ENCODE peak calls at places on chromosomes 12 and 14, in seven cellular contexts. N is cardiac fibroblast, U is uterus, D is K562, K is HFFc6, J is upper lobe of right lung, V is kidney epithelial cell. B is an unnamed sample.

GRCh38 chr14:38992067-38992835 is 110.8 kb downstream of the SEC23A start:
- DNase-seq in N (peak), U (peak), D (no peak), K (no peak), J (no peak), V (no peak), B (no peak)

GRCh38 chr12:38508246-38508645 is 191.7 kb downstream of the ALG10B start:
- DNase-seq in N (no peak), U (no peak), D (no peak), K (no peak), J (peak), V (no peak), B (no peak)

GRCh38 chr14:47665337-47666134 is 9.9 kb downstream of the MDGA2 start:
- DNase-seq in N (no peak), U (no peak), D (no peak), K (no peak), J (no peak), V (no peak), B (no peak)

GRCh38 chr14:21921453-21921852 is 247.8 kb upstream of the OR4E1 start:
- DNase-seq in N (no peak), U (no peak), D (no peak), K (no peak), J (no peak), V (no peak), B (no peak)

GRCh38 chr12:118060301-118061010 is 523 bp downstream of the WSB2 start:
- DNase-seq in N (peak), U (peak), D (no peak), K (no peak), J (peak), V (no peak), B (no peak)

GRCh38 chr12:16327963-16328362 is 19.5 kb upstream of the MGST1 start:
- DNase-seq in N (no peak), U (no peak), D (no peak), K (no peak), J (no peak), V (no peak), B (no peak)

GRCh38 chr12:94498073-94498472 is 38.4 kb upstream of the CEP83 start:
- DNase-seq in N (no peak), U (no peak), D (no peak), K (no peak), J (no peak), V (no peak), B (no peak)

GRCh38 chr14:41605550-41606248 is 977 bp upstream of the LRFN5 start:
- DNase-seq in N (peak), U (peak), D (no peak), K (no peak), J (no peak), V (no peak), B (no peak)

GRCh38 chr14:106174206-106174605 is 647.8 kb downstream of the TMEM121 start:
- DNase-seq in N (no peak), U (no peak), D (no peak), K (no peak), J (no peak), V (no peak), B (no peak)

GRCh38 chr12:26298785-26299621 is 103.6 kb downstream of the SSPN start:
- DNase-seq in N (peak), U (peak), D (peak), K (peak), J (no peak), V (peak), B (peak)

GRCh38 chr12:96487214-96487613 is 2.2 kb upstream of the CFAP54 start:
- DNase-seq in N (peak), U (no peak), D (no peak), K (peak), J (no peak), V (no peak), B (no peak)

GRCh38 chr14:106843951-106844483 is 1317.6 kb downstream of the TMEM121 start:
- DNase-seq in N (peak), U (no peak), D (no peak), K (no peak), J (peak), V (no peak), B (peak)

GRCh38 chr12:51262758-51263177 is 7.4 kb downstream of the SMAGP start:
- DNase-seq in N (peak), U (peak), D (no peak), K (peak), J (peak), V (no peak), B (no peak)

GRCh38 chr14:99560946-99561683 is 42.9 kb downstream of the CCDC85C start:
- DNase-seq in N (no peak), U (no peak), D (no peak), K (no peak), J (no peak), V (no peak), B (no peak)

GRCh38 chr12:124753230-124753595 is 110.5 kb downstream of the SCARB1 start:
- DNase-seq in N (no peak), U (no peak), D (no peak), K (no peak), J (no peak), V (no peak), B (no peak)

GRCh38 chr14:81625343-81625742 is 91.7 kb upstream of the SEL1L start:
- DNase-seq in N (peak), U (no peak), D (no peak), K (peak), J (no peak), V (peak), B (peak)

GRCh38 chr14:85535916-85536834 is 6.2 kb downstream of the FLRT2 start:
- DNase-seq in N (peak), U (peak), D (no peak), K (peak), J (no peak), V (no peak), B (no peak)

GRCh38 chr12:113700943-113701342 is 229.3 kb upstream of the LHX5 start:
- DNase-seq in N (peak), U (no peak), D (no peak), K (peak), J (no peak), V (peak), B (no peak)

GRCh38 chr14:73188501-73188903 is 48.8 kb upstream of the PAPLN start:
- DNase-seq in N (peak), U (no peak), D (no peak), K (peak), J (no peak), V (no peak), B (no peak)

GRCh38 chr12:24948452-24948815 is 467 bp downstream of the BCAT1 start:
- DNase-seq in N (peak), U (no peak), D (peak), K (no peak), J (no peak), V (no peak), B (peak)

GRCh38 chr12:132219323-132219722 is 75.1 kb downstream of the NOC4L start:
- DNase-seq in N (no peak), U (no peak), D (no peak), K (no peak), J (peak), V (no peak), B (no peak)

GRCh38 chr12:103791350-103791920 is 49.6 kb downstream of the NT5DC3 start:
- DNase-seq in N (no peak), U (no peak), D (no peak), K (no peak), J (no peak), V (no peak), B (no peak)

GRCh38 chr12:111434680-111435338 is 29.1 kb downstream of the SH2B3 start:
- DNase-seq in N (peak), U (peak), D (no peak), K (peak), J (no peak), V (no peak), B (peak)

GRCh38 chr14:54312166-54312801 is 84.5 kb upstream of the CDKN3 start:
- DNase-seq in N (peak), U (no peak), D (no peak), K (peak), J (no peak), V (peak), B (no peak)

GRCh38 chr14:24784981-24785380 is 151.0 kb upstream of the GZMB start:
- DNase-seq in N (no peak), U (no peak), D (no peak), K (no peak), J (no peak), V (no peak), B (no peak)

GRCh38 chr14:55107766-55108554 is 21.1 kb upstream of the LGALS3 start:
- DNase-seq in N (peak), U (peak), D (peak), K (peak), J (peak), V (peak), B (peak)

GRCh38 chr12:93572712-93573551 is 457 bp downstream of the SOCS2 start:
- DNase-seq in N (peak), U (no peak), D (no peak), K (no peak), J (peak), V (no peak), B (peak)

GRCh38 chr12:132139912-132140311 is 4.2 kb downstream of the DDX51 start:
- DNase-seq in N (no peak), U (peak), D (no peak), K (no peak), J (peak), V (no peak), B (no peak)

GRCh38 chr12:47867496-47867941 is 37.3 kb downstream of the VDR start:
- DNase-seq in N (peak), U (no peak), D (peak), K (peak), J (no peak), V (peak), B (no peak)

GRCh38 chr12:97275261-97276197 is 187.1 kb upstream of the RMST start:
- DNase-seq in N (no peak), U (no peak), D (no peak), K (no peak), J (no peak), V (no peak), B (no peak)

GRCh38 chr14:53441789-53442188 is 288.7 kb upstream of the DDHD1 start:
- DNase-seq in N (no peak), U (no peak), D (no peak), K (no peak), J (no peak), V (no peak), B (no peak)

GRCh38 chr12:84056-84455 is 17.5 kb downstream of the IQSEC3 start:
- DNase-seq in N (no peak), U (no peak), D (no peak), K (no peak), J (no peak), V (no peak), B (no peak)

GRCh38 chr14:37144729-37145363 is 27.6 kb downstream of the SLC25A21 start:
- DNase-seq in N (no peak), U (no peak), D (no peak), K (no peak), J (no peak), V (no peak), B (no peak)

GRCh38 chr14:68786491-68787234 is 6.2 kb downstream of the ZFP36L1 start:
- DNase-seq in N (peak), U (peak), D (no peak), K (peak), J (no peak), V (no peak), B (no peak)

GRCh38 chr12:48296586-48297396 is 53.9 kb downstream of the ZNF641 start:
- DNase-seq in N (peak), U (peak), D (peak), K (peak), J (peak), V (peak), B (peak)

GRCh38 chr12:774051-774614 is 21.8 kb downstream of the WNK1 start:
- DNase-seq in N (no peak), U (no peak), D (no peak), K (no peak), J (no peak), V (no peak), B (no peak)

GRCh38 chr12:75764091-75764490 is 252.7 kb upstream of the KRR1 start:
- DNase-seq in N (no peak), U (no peak), D (no peak), K (no peak), J (no peak), V (no peak), B (no peak)

GRCh38 chr12:75767957-75768356 is 256.5 kb upstream of the KRR1 start:
- DNase-seq in N (no peak), U (no peak), D (no peak), K (no peak), J (no peak), V (no peak), B (no peak)

GRCh38 chr12:75760481-75761324 is 249.3 kb upstream of the KRR1 start:
- DNase-seq in N (no peak), U (no peak), D (no peak), K (no peak), J (no peak), V (no peak), B (no peak)

GRCh38 chr12:75766263-75767160 is 255.1 kb upstream of the KRR1 start:
- DNase-seq in N (peak), U (no peak), D (no peak), K (peak), J (no peak), V (peak), B (no peak)

DNA sequence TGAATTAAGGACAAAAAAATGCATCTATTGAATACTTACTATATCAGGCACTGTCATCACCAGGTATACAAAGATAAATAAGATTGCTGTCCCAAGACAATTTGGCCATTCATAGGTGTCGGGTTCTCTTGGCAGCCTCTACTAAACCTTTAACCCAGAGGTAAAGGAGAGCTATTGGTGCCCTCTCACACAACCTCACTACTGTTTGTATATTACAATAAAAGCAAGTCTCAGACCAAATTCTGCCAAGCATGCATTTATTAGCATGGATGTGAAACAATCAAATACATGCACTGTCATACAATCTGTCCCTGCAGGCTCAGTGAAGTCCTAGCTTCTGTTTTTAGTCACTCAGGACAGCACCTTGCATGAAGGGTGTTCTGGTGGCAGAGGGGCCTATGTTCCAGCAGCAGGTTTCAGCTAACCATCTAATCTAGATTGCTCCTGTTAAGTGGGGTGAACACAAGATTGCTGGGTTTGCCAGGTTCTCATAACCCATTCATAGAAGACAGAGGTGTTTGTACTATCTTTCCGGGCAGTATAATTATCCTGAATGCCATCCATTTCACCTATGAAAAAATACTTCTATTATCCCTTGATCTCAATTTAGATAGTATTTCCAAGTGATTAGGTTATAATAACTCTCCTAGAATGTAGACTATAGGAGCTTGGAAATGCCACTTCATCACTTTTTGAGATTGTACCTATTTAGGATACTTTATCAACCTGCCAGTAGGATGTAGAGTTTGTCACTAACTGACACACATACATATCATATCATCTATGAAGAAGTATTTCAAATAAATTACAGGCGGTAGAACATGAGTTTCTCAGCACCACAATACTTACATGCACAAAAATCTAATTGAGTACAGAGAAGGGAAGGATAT is 254.0 kb upstream of the KRR1 start:
- DNase-seq in N (no peak), U (no peak), D (no peak), K (no peak), J (no peak), V (no peak), B (no peak)
- TF ChIP-seq CTCF in N (no peak), U (no peak), D (no peak), K (no peak), J (no peak), V (no peak), B (no peak)

DNA sequence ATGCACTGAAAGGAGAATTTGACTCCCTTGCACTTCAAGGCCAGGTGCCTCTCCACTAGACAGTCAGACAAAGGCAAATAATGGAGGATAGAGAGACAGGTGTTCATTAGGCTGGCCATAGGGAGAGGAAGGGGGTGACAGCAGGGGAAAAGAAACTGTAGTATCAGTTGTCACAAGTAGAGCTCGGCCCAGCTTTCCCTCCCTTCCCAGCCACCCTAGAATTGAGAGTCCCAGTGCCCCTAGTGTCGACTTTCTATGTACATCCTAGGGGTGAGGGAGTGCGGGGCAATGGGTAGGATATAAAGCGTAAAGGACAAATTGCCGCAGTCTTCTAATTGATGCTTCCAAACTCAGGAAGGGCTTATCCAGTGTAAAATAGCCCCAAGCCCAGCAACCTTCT is 39.0 kb downstream of the BAZ2A start:
- DNase-seq in N (no peak), U (no peak), D (no peak), K (no peak), J (no peak), V (no peak), B (no peak)
- TF ChIP-seq CTCF in N (no peak), U (no peak), D (peak), K (no peak), J (no peak), V (no peak), B (no peak)

GRCh38 chr14:76253111-76253510 is 101.4 kb downstream of the GPATCH2L start:
- DNase-seq in N (no peak), U (no peak), D (no peak), K (no peak), J (no peak), V (no peak), B (no peak)
- TF ChIP-seq CTCF in N (no peak), U (no peak), D (no peak), K (no peak), J (no peak), V (no peak), B (no peak)

GRCh38 chr12:123010681-123011080 is 30.2 kb downstream of the ARL6IP4 start:
- DNase-seq in N (no peak), U (no peak), D (no peak), K (no peak), J (no peak), V (no peak), B (no peak)
- TF ChIP-seq CTCF in N (no peak), U (no peak), D (no peak), K (no peak), J (no peak), V (no peak), B (no peak)

GRCh38 chr12:8770499-8770898 is 51.9 kb upstream of the A2ML1 start:
- DNase-seq in N (no peak), U (no peak), D (no peak), K (no peak), J (no peak), V (no peak), B (no peak)

GRCh38 chr12:8773456-8773855 is 49.0 kb upstream of the A2ML1 start:
- DNase-seq in N (no peak), U (no peak), D (no peak), K (no peak), J (no peak), V (no peak), B (no peak)

DNA sequence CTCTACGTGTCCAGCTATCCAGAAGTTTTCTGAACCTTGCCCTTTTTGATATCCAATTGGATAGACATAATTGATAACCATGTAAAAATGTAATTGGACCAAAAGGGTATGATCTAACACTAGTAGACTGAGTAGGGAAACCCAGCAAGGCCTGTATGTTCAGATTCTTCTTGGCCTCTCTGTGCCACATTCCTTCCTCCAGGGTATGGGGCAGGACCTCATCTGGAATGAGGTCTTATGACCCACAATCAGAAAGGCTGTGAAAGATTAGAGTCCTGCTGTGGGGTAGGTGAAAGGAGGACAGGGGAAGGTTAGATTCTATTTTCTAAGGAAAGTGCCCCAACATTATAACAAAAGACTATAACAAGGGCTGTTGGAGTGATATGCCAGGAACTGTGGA is 51.3 kb upstream of the A2ML1 start:
- DNase-seq in N (no peak), U (no peak), D (no peak), K (no peak), J (no peak), V (no peak), B (no peak)
- TF ChIP-seq CTCF in N (no peak), U (no peak), D (no peak), K (peak), J (no peak), V (no peak), B (no peak)

GRCh38 chr12:6493580-6494350 is at the start of gene NCAPD2:
- DNase-seq in N (peak), U (peak), D (peak), K (peak), J (peak), V (peak), B (peak)
- TF ChIP-seq CTCF in N (peak), U (peak), D (no peak), K (peak), J (peak), V (peak), B (no peak)

GRCh38 chr12:66144796-66145754 is 14.5 kb upstream of the LLPH start:
- DNase-seq in N (peak), U (peak), D (no peak), K (peak), J (no peak), V (peak), B (no peak)
- TF ChIP-seq CTCF in N (peak), U (peak), D (no peak), K (peak), J (peak), V (peak), B (no peak)